ENCODE peak calls at places on chromosomes 3 and 15, in ten cellular contexts. One of them, this sample, is unnamed.

GRCh38 chr3:63960048-63960711 is 48.0 kb upstream of the SCAANT1 start:
- DNase-seq in pancreas: no peak
- DNase-seq in CD4-positive, alpha-beta memory T cell: no peak
- DNase-seq in NCI-H1092 treated with DMSO at 0.1 percent for 48 hours: no peak
- DNase-seq in type B pancreatic cell: no peak
- DNase-seq in IMR-90: peak
- DNase-seq in A549: peak
- DNase-seq in amniotic stem cell: peak
- DNase-seq in HTR-8/SVneo: no peak
- DNase-seq in NB4: peak
- DNase-seq in this sample: no peak

GRCh38 chr3:16346413-16347081 is 81.5 kb downstream of the OXNAD1 start:
- DNase-seq in pancreas: no peak
- DNase-seq in CD4-positive, alpha-beta memory T cell: no peak
- DNase-seq in NCI-H1092 treated with DMSO at 0.1 percent for 48 hours: no peak
- DNase-seq in type B pancreatic cell: no peak
- DNase-seq in IMR-90: no peak
- DNase-seq in A549: no peak
- DNase-seq in amniotic stem cell: no peak
- DNase-seq in HTR-8/SVneo: no peak
- DNase-seq in NB4: no peak
- DNase-seq in this sample: no peak

GRCh38 chr3:108985844-108986243 is 32.2 kb upstream of the GUCA1C start:
- DNase-seq in pancreas: no peak
- DNase-seq in CD4-positive, alpha-beta memory T cell: no peak
- DNase-seq in NCI-H1092 treated with DMSO at 0.1 percent for 48 hours: no peak
- DNase-seq in type B pancreatic cell: no peak
- DNase-seq in IMR-90: no peak
- DNase-seq in A549: no peak
- DNase-seq in amniotic stem cell: no peak
- DNase-seq in HTR-8/SVneo: no peak
- DNase-seq in NB4: no peak
- DNase-seq in this sample: no peak

GRCh38 chr15:29139072-29139471 is 130.6 kb downstream of the NSMCE3 start:
- DNase-seq in pancreas: no peak
- DNase-seq in CD4-positive, alpha-beta memory T cell: no peak
- DNase-seq in NCI-H1092 treated with DMSO at 0.1 percent for 48 hours: no peak
- DNase-seq in type B pancreatic cell: peak
- DNase-seq in IMR-90: no peak
- DNase-seq in A549: no peak
- DNase-seq in amniotic stem cell: no peak
- DNase-seq in HTR-8/SVneo: no peak
- DNase-seq in NB4: no peak
- DNase-seq in this sample: no peak

GRCh38 chr3:156637480-156638022 is 36.8 kb upstream of the TIPARP start:
- DNase-seq in pancreas: no peak
- DNase-seq in CD4-positive, alpha-beta memory T cell: no peak
- DNase-seq in NCI-H1092 treated with DMSO at 0.1 percent for 48 hours: no peak
- DNase-seq in type B pancreatic cell: no peak
- DNase-seq in IMR-90: no peak
- DNase-seq in A549: no peak
- DNase-seq in amniotic stem cell: no peak
- DNase-seq in HTR-8/SVneo: no peak
- DNase-seq in NB4: no peak
- DNase-seq in this sample: no peak

GRCh38 chr3:133753779-133754164 is 7.6 kb downstream of the TF start:
- DNase-seq in pancreas: no peak
- DNase-seq in CD4-positive, alpha-beta memory T cell: no peak
- DNase-seq in NCI-H1092 treated with DMSO at 0.1 percent for 48 hours: no peak
- DNase-seq in type B pancreatic cell: no peak
- DNase-seq in IMR-90: no peak
- DNase-seq in A549: no peak
- DNase-seq in amniotic stem cell: no peak
- DNase-seq in HTR-8/SVneo: no peak
- DNase-seq in NB4: no peak
- DNase-seq in this sample: no peak

GRCh38 chr15:64949383-64950141 is 37.9 kb downstream of the ANKDD1A start:
- DNase-seq in pancreas: no peak
- DNase-seq in CD4-positive, alpha-beta memory T cell: no peak
- DNase-seq in NCI-H1092 treated with DMSO at 0.1 percent for 48 hours: no peak
- DNase-seq in type B pancreatic cell: peak
- DNase-seq in IMR-90: no peak
- DNase-seq in A549: no peak
- DNase-seq in amniotic stem cell: no peak
- DNase-seq in HTR-8/SVneo: no peak
- DNase-seq in NB4: no peak
- DNase-seq in this sample: no peak

GRCh38 chr15:74193305-74193718 is 9.3 kb downstream of the STRA6 start:
- DNase-seq in pancreas: peak
- DNase-seq in CD4-positive, alpha-beta memory T cell: no peak
- DNase-seq in NCI-H1092 treated with DMSO at 0.1 percent for 48 hours: no peak
- DNase-seq in type B pancreatic cell: no peak
- DNase-seq in IMR-90: peak
- DNase-seq in A549: peak
- DNase-seq in amniotic stem cell: peak
- DNase-seq in HTR-8/SVneo: no peak
- DNase-seq in NB4: no peak
- DNase-seq in this sample: no peak

GRCh38 chr3:58874248-58874741 is 175.5 kb downstream of the CFAP20DC start:
- DNase-seq in pancreas: no peak
- DNase-seq in CD4-positive, alpha-beta memory T cell: no peak
- DNase-seq in NCI-H1092 treated with DMSO at 0.1 percent for 48 hours: no peak
- DNase-seq in type B pancreatic cell: no peak
- DNase-seq in IMR-90: peak
- DNase-seq in A549: no peak
- DNase-seq in amniotic stem cell: no peak
- DNase-seq in HTR-8/SVneo: peak
- DNase-seq in NB4: no peak
- DNase-seq in this sample: no peak

GRCh38 chr3:143658869-143659268 is 189.4 kb downstream of the SLC9A9 start:
- DNase-seq in pancreas: no peak
- DNase-seq in CD4-positive, alpha-beta memory T cell: no peak
- DNase-seq in NCI-H1092 treated with DMSO at 0.1 percent for 48 hours: no peak
- DNase-seq in type B pancreatic cell: no peak
- DNase-seq in IMR-90: no peak
- DNase-seq in A549: no peak
- DNase-seq in amniotic stem cell: no peak
- DNase-seq in HTR-8/SVneo: no peak
- DNase-seq in NB4: no peak
- DNase-seq in this sample: no peak

GRCh38 chr3:171565671-171566070 is 105.5 kb upstream of the TNIK start:
- DNase-seq in pancreas: no peak
- DNase-seq in CD4-positive, alpha-beta memory T cell: no peak
- DNase-seq in NCI-H1092 treated with DMSO at 0.1 percent for 48 hours: peak
- DNase-seq in type B pancreatic cell: no peak
- DNase-seq in IMR-90: peak
- DNase-seq in A549: no peak
- DNase-seq in amniotic stem cell: no peak
- DNase-seq in HTR-8/SVneo: no peak
- DNase-seq in NB4: peak
- DNase-seq in this sample: no peak

GRCh38 chr3:122410639-122411038 is 5.2 kb downstream of the WDR5B start:
- DNase-seq in pancreas: no peak
- DNase-seq in CD4-positive, alpha-beta memory T cell: no peak
- DNase-seq in NCI-H1092 treated with DMSO at 0.1 percent for 48 hours: no peak
- DNase-seq in type B pancreatic cell: no peak
- DNase-seq in IMR-90: no peak
- DNase-seq in A549: no peak
- DNase-seq in amniotic stem cell: no peak
- DNase-seq in HTR-8/SVneo: no peak
- DNase-seq in NB4: no peak
- DNase-seq in this sample: no peak

GRCh38 chr3:133492159-133492860 is 81.2 kb upstream of the CDV3 start:
- DNase-seq in pancreas: no peak
- DNase-seq in CD4-positive, alpha-beta memory T cell: no peak
- DNase-seq in NCI-H1092 treated with DMSO at 0.1 percent for 48 hours: no peak
- DNase-seq in type B pancreatic cell: no peak
- DNase-seq in IMR-90: no peak
- DNase-seq in A549: no peak
- DNase-seq in amniotic stem cell: no peak
- DNase-seq in HTR-8/SVneo: no peak
- DNase-seq in NB4: no peak
- DNase-seq in this sample: no peak

GRCh38 chr15:77627067-77627466 is 5.6 kb downstream of the LINGO1 start:
- DNase-seq in pancreas: peak
- DNase-seq in CD4-positive, alpha-beta memory T cell: no peak
- DNase-seq in NCI-H1092 treated with DMSO at 0.1 percent for 48 hours: no peak
- DNase-seq in type B pancreatic cell: no peak
- DNase-seq in IMR-90: no peak
- DNase-seq in A549: no peak
- DNase-seq in amniotic stem cell: no peak
- DNase-seq in HTR-8/SVneo: no peak
- DNase-seq in NB4: no peak
- DNase-seq in this sample: no peak

GRCh38 chr3:66401578-66402382 is 99.0 kb downstream of the LRIG1 start:
- DNase-seq in pancreas: no peak
- DNase-seq in CD4-positive, alpha-beta memory T cell: no peak
- DNase-seq in NCI-H1092 treated with DMSO at 0.1 percent for 48 hours: no peak
- DNase-seq in type B pancreatic cell: no peak
- DNase-seq in IMR-90: no peak
- DNase-seq in A549: no peak
- DNase-seq in amniotic stem cell: no peak
- DNase-seq in HTR-8/SVneo: no peak
- DNase-seq in NB4: no peak
- DNase-seq in this sample: no peak

GRCh38 chr3:15405448-15406050 is 21.8 kb downstream of the METTL6 start:
- DNase-seq in pancreas: no peak
- DNase-seq in CD4-positive, alpha-beta memory T cell: peak
- DNase-seq in NCI-H1092 treated with DMSO at 0.1 percent for 48 hours: peak
- DNase-seq in type B pancreatic cell: no peak
- DNase-seq in IMR-90: peak
- DNase-seq in A549: peak
- DNase-seq in amniotic stem cell: peak
- DNase-seq in HTR-8/SVneo: peak
- DNase-seq in NB4: peak
- DNase-seq in this sample: peak

GRCh38 chr3:64354221-64354620 is 129.0 kb upstream of the PRICKLE2 start:
- DNase-seq in pancreas: no peak
- DNase-seq in CD4-positive, alpha-beta memory T cell: no peak
- DNase-seq in NCI-H1092 treated with DMSO at 0.1 percent for 48 hours: no peak
- DNase-seq in type B pancreatic cell: no peak
- DNase-seq in IMR-90: peak
- DNase-seq in A549: no peak
- DNase-seq in amniotic stem cell: no peak
- DNase-seq in HTR-8/SVneo: no peak
- DNase-seq in NB4: no peak
- DNase-seq in this sample: no peak